ENCODE peak calls at places on chromosomes 11 and 22, in ten cellular contexts. One of them, this sample, is unnamed.

GRCh38 chr22:30435674-30436126 is 10.1 kb downstream of the MTFP1 start:
- DNase-seq in CD8-positive, alpha-beta T cell: peak; percentile 89
- DNase-seq in endothelial cell of umbilical vein: peak; percentile 31
- DNase-seq in cardiac muscle cell: no peak
- DNase-seq in PC-9: no peak
- DNase-seq in NT2/D1: no peak
- DNase-seq in thoracic aorta: no peak
- DNase-seq in spleen: peak; percentile 91
- DNase-seq in lower lobe of right lung: peak; percentile 54
- DNase-seq in ovary: no peak
- DNase-seq in this sample: peak; percentile 42

GRCh38 chr22:35539910-35540599 is 576 bp upstream of the RASD2 start:
- DNase-seq in CD8-positive, alpha-beta T cell: peak; percentile 82
- DNase-seq in endothelial cell of umbilical vein: no peak
- DNase-seq in cardiac muscle cell: peak; percentile 78
- DNase-seq in PC-9: no peak
- DNase-seq in NT2/D1: no peak
- DNase-seq in thoracic aorta: no peak
- DNase-seq in spleen: peak; percentile 86
- DNase-seq in lower lobe of right lung: peak; percentile 61
- DNase-seq in ovary: peak; percentile 61
- DNase-seq in this sample: peak; percentile 13

GRCh38 chr22:32887293-32887692 is 85.8 kb downstream of the TIMP3 start:
- DNase-seq in CD8-positive, alpha-beta T cell: no peak
- DNase-seq in endothelial cell of umbilical vein: no peak
- DNase-seq in cardiac muscle cell: no peak
- DNase-seq in PC-9: no peak
- DNase-seq in NT2/D1: no peak
- DNase-seq in thoracic aorta: no peak
- DNase-seq in spleen: no peak
- DNase-seq in lower lobe of right lung: no peak
- DNase-seq in ovary: no peak
- DNase-seq in this sample: no peak

GRCh38 chr11:23021287-23021863 is 161.1 kb upstream of the CCDC179 start:
- DNase-seq in CD8-positive, alpha-beta T cell: no peak
- DNase-seq in endothelial cell of umbilical vein: peak; percentile 33
- DNase-seq in cardiac muscle cell: peak; percentile 56
- DNase-seq in PC-9: no peak
- DNase-seq in NT2/D1: peak; percentile 11
- DNase-seq in thoracic aorta: no peak
- DNase-seq in spleen: no peak
- DNase-seq in lower lobe of right lung: no peak
- DNase-seq in ovary: no peak
- DNase-seq in this sample: peak; percentile 52

GRCh38 chr11:130215531-130216220 is 56.1 kb downstream of the ST14 start:
- DNase-seq in CD8-positive, alpha-beta T cell: peak; percentile 27
- DNase-seq in endothelial cell of umbilical vein: no peak
- DNase-seq in cardiac muscle cell: peak; percentile 24
- DNase-seq in PC-9: no peak
- DNase-seq in NT2/D1: no peak
- DNase-seq in thoracic aorta: no peak
- DNase-seq in spleen: peak; percentile 65
- DNase-seq in lower lobe of right lung: peak; percentile 42
- DNase-seq in ovary: no peak
- DNase-seq in this sample: no peak

GRCh38 chr22:38959574-38959973 is 2.2 kb downstream of the APOBEC3A start:
- DNase-seq in CD8-positive, alpha-beta T cell: no peak
- DNase-seq in endothelial cell of umbilical vein: no peak
- DNase-seq in cardiac muscle cell: no peak
- DNase-seq in PC-9: no peak
- DNase-seq in NT2/D1: no peak
- DNase-seq in thoracic aorta: no peak
- DNase-seq in spleen: peak; percentile 47
- DNase-seq in lower lobe of right lung: no peak
- DNase-seq in ovary: no peak
- DNase-seq in this sample: no peak

GRCh38 chr22:30216710-30217109 is 29.8 kb downstream of the LIF start:
- DNase-seq in CD8-positive, alpha-beta T cell: no peak
- DNase-seq in endothelial cell of umbilical vein: no peak
- DNase-seq in cardiac muscle cell: no peak
- DNase-seq in PC-9: no peak
- DNase-seq in NT2/D1: no peak
- DNase-seq in thoracic aorta: no peak
- DNase-seq in spleen: peak; percentile 31
- DNase-seq in lower lobe of right lung: no peak
- DNase-seq in ovary: no peak
- DNase-seq in this sample: no peak

GRCh38 chr11:27204527-27204926 is 158.5 kb downstream of the CCDC34 start:
- DNase-seq in CD8-positive, alpha-beta T cell: no peak
- DNase-seq in endothelial cell of umbilical vein: peak; percentile 45
- DNase-seq in cardiac muscle cell: no peak
- DNase-seq in PC-9: no peak
- DNase-seq in NT2/D1: no peak
- DNase-seq in thoracic aorta: no peak
- DNase-seq in spleen: no peak
- DNase-seq in lower lobe of right lung: no peak
- DNase-seq in ovary: no peak
- DNase-seq in this sample: no peak

GRCh38 chr11:66849501-66850234 is 6.4 kb downstream of the RCE1 start:
- DNase-seq in CD8-positive, alpha-beta T cell: no peak
- DNase-seq in endothelial cell of umbilical vein: no peak
- DNase-seq in cardiac muscle cell: no peak
- DNase-seq in PC-9: no peak
- DNase-seq in NT2/D1: no peak
- DNase-seq in thoracic aorta: no peak
- DNase-seq in spleen: peak; percentile 58
- DNase-seq in lower lobe of right lung: peak; percentile 31
- DNase-seq in ovary: no peak
- DNase-seq in this sample: peak; percentile 5

GRCh38 chr22:43993072-43993760 is 30.9 kb upstream of the PARVB start:
- DNase-seq in CD8-positive, alpha-beta T cell: peak; percentile 70
- DNase-seq in endothelial cell of umbilical vein: peak; percentile 53
- DNase-seq in cardiac muscle cell: peak; percentile 77
- DNase-seq in PC-9: peak; percentile 34
- DNase-seq in NT2/D1: peak; percentile 32
- DNase-seq in thoracic aorta: no peak
- DNase-seq in spleen: peak; percentile 85
- DNase-seq in lower lobe of right lung: peak; percentile 52
- DNase-seq in ovary: peak; percentile 51
- DNase-seq in this sample: peak; percentile 76

GRCh38 chr11:65445604-65446445 is 23.2 kb downstream of the NEAT1 start:
- DNase-seq in CD8-positive, alpha-beta T cell: no peak
- DNase-seq in endothelial cell of umbilical vein: peak; percentile 55
- DNase-seq in cardiac muscle cell: no peak
- DNase-seq in PC-9: peak; percentile 34
- DNase-seq in NT2/D1: no peak
- DNase-seq in thoracic aorta: no peak
- DNase-seq in spleen: peak; percentile 78
- DNase-seq in lower lobe of right lung: no peak
- DNase-seq in ovary: no peak
- DNase-seq in this sample: no peak

GRCh38 chr11:19433791-19434190 is 193.0 kb upstream of the E2F8 start:
- DNase-seq in CD8-positive, alpha-beta T cell: no peak
- DNase-seq in endothelial cell of umbilical vein: no peak
- DNase-seq in cardiac muscle cell: no peak
- DNase-seq in PC-9: no peak
- DNase-seq in NT2/D1: no peak
- DNase-seq in thoracic aorta: no peak
- DNase-seq in spleen: no peak
- DNase-seq in lower lobe of right lung: no peak
- DNase-seq in ovary: no peak
- DNase-seq in this sample: no peak
- H3K4me1 ChIP-seq in CD8-positive, alpha-beta T cell: no peaks in the 10 kb centered on the region
- H3K4me1 ChIP-seq in endothelial cell of umbilical vein: peaks cover 20% of the 10 kb centered on the region
- H3K4me1 ChIP-seq in cardiac muscle cell: no peaks in the 10 kb centered on the region
- H3K4me1 ChIP-seq in PC-9: peaks cover 55% of the 10 kb centered on the region
- H3K4me1 ChIP-seq in NT2/D1: peaks cover 2% of the 10 kb centered on the region
- H3K4me1 ChIP-seq in thoracic aorta: no peaks in the 10 kb centered on the region
- H3K4me1 ChIP-seq in spleen: no peaks in the 10 kb centered on the region
- H3K4me1 ChIP-seq in lower lobe of right lung: peaks cover 19% of the 10 kb centered on the region
- H3K4me1 ChIP-seq in ovary: no peaks in the 10 kb centered on the region
- H3K4me1 ChIP-seq in this sample: no peaks in the 10 kb centered on the region

DNA sequence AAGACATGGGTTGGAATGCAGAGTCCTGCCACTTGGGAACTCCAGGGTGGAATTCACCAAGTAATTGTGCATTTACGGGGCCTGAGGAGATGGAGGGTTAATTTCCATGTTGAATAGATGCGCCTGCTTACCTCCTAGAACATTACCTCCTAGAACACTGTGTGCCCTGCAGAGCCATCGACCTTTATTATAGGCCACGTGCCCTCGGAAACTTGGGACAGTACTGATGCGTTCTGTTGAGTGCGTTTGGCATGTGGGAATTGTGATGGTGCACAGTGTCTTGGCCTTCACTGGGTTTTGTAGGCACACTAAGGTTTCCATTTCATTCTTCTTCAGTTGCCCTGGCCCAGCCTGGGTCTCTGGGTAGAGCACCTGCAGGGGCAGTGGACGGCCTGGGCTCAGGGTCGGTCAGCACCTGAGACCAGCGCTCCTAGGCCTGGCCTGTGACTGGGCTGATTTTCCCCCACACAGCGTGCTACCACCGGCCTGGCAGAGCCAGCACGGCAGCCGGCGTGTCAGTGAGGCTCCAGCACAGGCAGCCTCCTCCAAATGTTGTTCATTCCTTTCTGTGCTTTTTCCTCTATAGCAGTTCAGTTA is 12.7 kb downstream of the TRMU start:
- DNase-seq in CD8-positive, alpha-beta T cell: no peak
- DNase-seq in endothelial cell of umbilical vein: no peak
- DNase-seq in cardiac muscle cell: no peak
- DNase-seq in PC-9: no peak
- DNase-seq in NT2/D1: no peak
- DNase-seq in thoracic aorta: no peak
- DNase-seq in spleen: peak; percentile 45
- DNase-seq in lower lobe of right lung: peak; percentile 38
- DNase-seq in ovary: no peak
- DNase-seq in this sample: no peak
- H3K36me3 ChIP-seq in CD8-positive, alpha-beta T cell: peaks cover 62% of the 10 kb centered on the region
- H3K36me3 ChIP-seq in endothelial cell of umbilical vein: peaks cover 19% of the 10 kb centered on the region
- H3K36me3 ChIP-seq in cardiac muscle cell: peaks cover 32% of the 10 kb centered on the region
- H3K36me3 ChIP-seq in PC-9: peaks cover 40% of the 10 kb centered on the region
- H3K36me3 ChIP-seq in NT2/D1: peaks cover 96% of the 10 kb centered on the region
- H3K36me3 ChIP-seq in thoracic aorta: peaks cover 76% of the 10 kb centered on the region
- H3K36me3 ChIP-seq in spleen: peaks cover 94% of the 10 kb centered on the region
- H3K36me3 ChIP-seq in lower lobe of right lung: peaks cover 100% of the 10 kb centered on the region
- H3K36me3 ChIP-seq in ovary: no peaks in the 10 kb centered on the region
- H3K36me3 ChIP-seq in this sample: peaks cover 90% of the 10 kb centered on the region

GRCh38 chr11:123775274-123775673 is 21.0 kb upstream of the OR6X1 start:
- DNase-seq in CD8-positive, alpha-beta T cell: no peak
- DNase-seq in endothelial cell of umbilical vein: no peak
- DNase-seq in cardiac muscle cell: no peak
- DNase-seq in PC-9: no peak
- DNase-seq in NT2/D1: peak; percentile 83
- DNase-seq in thoracic aorta: no peak
- DNase-seq in spleen: no peak
- DNase-seq in lower lobe of right lung: no peak
- DNase-seq in ovary: no peak
- DNase-seq in this sample: no peak

GRCh38 chr11:123773959-123774358 is 19.6 kb upstream of the OR6X1 start:
- DNase-seq in CD8-positive, alpha-beta T cell: no peak
- DNase-seq in endothelial cell of umbilical vein: no peak
- DNase-seq in cardiac muscle cell: no peak
- DNase-seq in PC-9: no peak
- DNase-seq in NT2/D1: no peak
- DNase-seq in thoracic aorta: no peak
- DNase-seq in spleen: no peak
- DNase-seq in lower lobe of right lung: no peak
- DNase-seq in ovary: no peak
- DNase-seq in this sample: no peak

GRCh38 chr11:123771664-123772063 is 17.3 kb upstream of the OR6X1 start:
- DNase-seq in CD8-positive, alpha-beta T cell: no peak
- DNase-seq in endothelial cell of umbilical vein: no peak
- DNase-seq in cardiac muscle cell: no peak
- DNase-seq in PC-9: no peak
- DNase-seq in NT2/D1: no peak
- DNase-seq in thoracic aorta: no peak
- DNase-seq in spleen: no peak
- DNase-seq in lower lobe of right lung: no peak
- DNase-seq in ovary: no peak
- DNase-seq in this sample: no peak

GRCh38 chr11:123770712-123771111 is 16.4 kb upstream of the OR6X1 start:
- DNase-seq in CD8-positive, alpha-beta T cell: no peak
- DNase-seq in endothelial cell of umbilical vein: no peak
- DNase-seq in cardiac muscle cell: no peak
- DNase-seq in PC-9: no peak
- DNase-seq in NT2/D1: no peak
- DNase-seq in thoracic aorta: no peak
- DNase-seq in spleen: no peak
- DNase-seq in lower lobe of right lung: no peak
- DNase-seq in ovary: no peak
- DNase-seq in this sample: no peak

GRCh38 chr11:123773026-123773425 is 18.7 kb upstream of the OR6X1 start:
- DNase-seq in CD8-positive, alpha-beta T cell: no peak
- DNase-seq in endothelial cell of umbilical vein: no peak
- DNase-seq in cardiac muscle cell: no peak
- DNase-seq in PC-9: no peak
- DNase-seq in NT2/D1: no peak
- DNase-seq in thoracic aorta: no peak
- DNase-seq in spleen: no peak
- DNase-seq in lower lobe of right lung: no peak
- DNase-seq in ovary: no peak
- DNase-seq in this sample: no peak
- H3K4me1 ChIP-seq in CD8-positive, alpha-beta T cell: no peaks in the 10 kb centered on the region
- H3K4me1 ChIP-seq in endothelial cell of umbilical vein: no peaks in the 10 kb centered on the region
- H3K4me1 ChIP-seq in cardiac muscle cell: no peaks in the 10 kb centered on the region
- H3K4me1 ChIP-seq in PC-9: no peaks in the 10 kb centered on the region
- H3K4me1 ChIP-seq in NT2/D1: no peaks in the 10 kb centered on the region
- H3K4me1 ChIP-seq in thoracic aorta: no peaks in the 10 kb centered on the region
- H3K4me1 ChIP-seq in spleen: no peaks in the 10 kb centered on the region
- H3K4me1 ChIP-seq in lower lobe of right lung: no peaks in the 10 kb centered on the region
- H3K4me1 ChIP-seq in ovary: no peaks in the 10 kb centered on the region
- H3K4me1 ChIP-seq in this sample: peaks cover 8% of the 10 kb centered on the region

GRCh38 chr11:118519549-118519948 is 7.7 kb upstream of the TTC36 start:
- DNase-seq in CD8-positive, alpha-beta T cell: no peak
- DNase-seq in endothelial cell of umbilical vein: no peak
- DNase-seq in cardiac muscle cell: no peak
- DNase-seq in PC-9: no peak
- DNase-seq in NT2/D1: no peak
- DNase-seq in thoracic aorta: no peak
- DNase-seq in spleen: no peak
- DNase-seq in lower lobe of right lung: no peak
- DNase-seq in ovary: no peak
- DNase-seq in this sample: no peak

GRCh38 chr11:118511576-118511975 is 15.7 kb upstream of the TTC36 start:
- DNase-seq in CD8-positive, alpha-beta T cell: no peak
- DNase-seq in endothelial cell of umbilical vein: no peak
- DNase-seq in cardiac muscle cell: no peak
- DNase-seq in PC-9: no peak
- DNase-seq in NT2/D1: peak; percentile 57
- DNase-seq in thoracic aorta: no peak
- DNase-seq in spleen: no peak
- DNase-seq in lower lobe of right lung: no peak
- DNase-seq in ovary: no peak
- DNase-seq in this sample: no peak

DNA sequence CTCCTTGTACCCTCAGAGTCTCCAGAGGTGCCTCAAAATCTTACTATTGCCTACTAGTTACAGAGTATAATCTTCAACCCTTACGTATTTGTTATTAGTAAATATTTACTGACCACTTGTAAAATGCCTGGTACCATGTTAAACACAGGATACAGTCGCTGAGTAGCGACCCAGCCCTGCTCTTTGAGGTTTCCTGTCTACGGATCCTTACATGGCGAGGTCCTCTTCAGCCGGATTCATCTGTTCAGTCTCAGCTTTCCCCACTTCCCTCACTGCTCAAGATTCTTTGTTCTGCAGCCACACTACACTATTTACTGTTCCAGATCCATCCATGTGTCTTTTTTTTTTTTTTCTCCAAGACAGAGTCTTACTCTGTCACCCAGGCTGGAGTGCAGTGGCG is 13.2 kb upstream of the TTC36 start:
- DNase-seq in CD8-positive, alpha-beta T cell: no peak
- DNase-seq in endothelial cell of umbilical vein: no peak
- DNase-seq in cardiac muscle cell: no peak
- DNase-seq in PC-9: no peak
- DNase-seq in NT2/D1: no peak
- DNase-seq in thoracic aorta: no peak
- DNase-seq in spleen: no peak
- DNase-seq in lower lobe of right lung: no peak
- DNase-seq in ovary: no peak
- DNase-seq in this sample: no peak
- H3K36me3 ChIP-seq in CD8-positive, alpha-beta T cell: peaks cover 55% of the 10 kb centered on the region
- H3K36me3 ChIP-seq in endothelial cell of umbilical vein: peaks cover 28% of the 10 kb centered on the region
- H3K36me3 ChIP-seq in cardiac muscle cell: peaks cover 79% of the 10 kb centered on the region
- H3K36me3 ChIP-seq in PC-9: peaks cover 46% of the 10 kb centered on the region
- H3K36me3 ChIP-seq in NT2/D1: peaks cover 77% of the 10 kb centered on the region
- H3K36me3 ChIP-seq in thoracic aorta: peaks cover 72% of the 10 kb centered on the region
- H3K36me3 ChIP-seq in spleen: peaks cover 75% of the 10 kb centered on the region
- H3K36me3 ChIP-seq in lower lobe of right lung: peaks cover 96% of the 10 kb centered on the region
- H3K36me3 ChIP-seq in ovary: no peaks in the 10 kb centered on the region
- H3K36me3 ChIP-seq in this sample: peaks cover 83% of the 10 kb centered on the region

This sample was measured in HAP-1.